ENCODE peak calls at places on chromosomes 11 and 22, in six cellular contexts. T is ACHN; M is retina; H is stimulated activated CD4-positive, alpha-beta T cell treated with anti-CD3 and anti-CD28 coated beads, Interleukin-4, amount 100 ng/mL, for 24 hours; Y is fibroblast of lung; A is activated CD4-positive, alpha-beta T cell treated with anti-CD3 and anti-CD28 coated beads, Interleukin-2, amount 50 U/mL, for 1 hour. G is an unnamed sample.

GRCh38 chr11:48107188-48107704 is 109.4 kb upstream of the OR4B1 start:
- DNase-seq in T (peak), M (no peak), H (peak), Y (peak), A (no peak), G (no peak)

GRCh38 chr11:75475767-75476650 is 43.0 kb upstream of the KLHL35 start:
- DNase-seq in T (no peak), M (no peak), H (no peak), Y (peak), A (no peak), G (no peak)

GRCh38 chr11:85767277-85767676 is 43.7 kb downstream of the SYTL2 start:
- DNase-seq in T (peak), M (no peak), H (no peak), Y (no peak), A (no peak), G (no peak)

GRCh38 chr22:38824587-38824986 is 19.2 kb downstream of the NPTXR start:
- DNase-seq in T (peak), M (peak), H (peak), Y (peak), A (peak), G (no peak)

GRCh38 chr11:122421684-122422083 is 233.8 kb upstream of the UBASH3B start:
- DNase-seq in T (no peak), M (no peak), H (no peak), Y (no peak), A (no peak), G (peak)

GRCh38 chr11:67563354-67564114 is 20.1 kb upstream of the GSTP1 start:
- DNase-seq in T (peak), M (no peak), H (no peak), Y (peak), A (no peak), G (no peak)

GRCh38 chr22:17084554-17085276 is at the start of gene IL17RA:
- DNase-seq in T (peak), M (peak), H (peak), Y (peak), A (peak), G (peak)

GRCh38 chr11:61919841-61920631 is 2.7 kb upstream of the RAB3IL1 start:
- DNase-seq in T (peak), M (no peak), H (peak), Y (no peak), A (no peak), G (no peak)

GRCh38 chr11:61684870-61685610 is 4.8 kb downstream of the DAGLA start:
- DNase-seq in T (no peak), M (no peak), H (no peak), Y (peak), A (no peak), G (no peak)

GRCh38 chr11:99368579-99368978 is 347.8 kb downstream of the CNTN5 start:
- DNase-seq in T (no peak), M (no peak), H (no peak), Y (peak), A (no peak), G (no peak)

GRCh38 chr22:36552300-36552699 is 23.3 kb upstream of the EIF3D start:
- DNase-seq in T (no peak), M (no peak), H (no peak), Y (no peak), A (no peak), G (no peak)

GRCh38 chr11:134976540-134976939 is 564.5 kb upstream of the B3GAT1 start:
- DNase-seq in T (no peak), M (no peak), H (no peak), Y (no peak), A (no peak), G (no peak)

GRCh38 chr11:9838229-9838628 is 174.4 kb downstream of the SWAP70 start:
- DNase-seq in T (no peak), M (no peak), H (no peak), Y (peak), A (no peak), G (no peak)

GRCh38 chr11:110921742-110922200 is 209.5 kb upstream of the ARHGAP20 start:
- DNase-seq in T (no peak), M (no peak), H (no peak), Y (peak), A (no peak), G (no peak)

GRCh38 chr22:31122532-31123291 is at the start of gene INPP5J:
- DNase-seq in T (peak), M (peak), H (no peak), Y (peak), A (no peak), G (no peak)

GRCh38 chr22:36611241-36611976 is 82.4 kb upstream of the EIF3D start:
- DNase-seq in T (no peak), M (no peak), H (no peak), Y (no peak), A (no peak), G (no peak)

GRCh38 chr11:1829039-1829820 is 5.6 kb upstream of the SYT8 start:
- DNase-seq in T (peak), M (no peak), H (no peak), Y (peak), A (no peak), G (no peak)

GRCh38 chr11:76588455-76589325 is 81.9 kb downstream of the LRRC32 start:
- DNase-seq in T (no peak), M (no peak), H (peak), Y (no peak), A (no peak), G (no peak)

GRCh38 chr11:100576044-100577021 is 110.8 kb upstream of the ARHGAP42 start:
- DNase-seq in T (peak), M (peak), H (no peak), Y (peak), A (no peak), G (no peak)

GRCh38 chr22:44067901-44068300 is 43.8 kb downstream of the PARVB start:
- DNase-seq in T (no peak), M (no peak), H (no peak), Y (no peak), A (no peak), G (no peak)

GRCh38 chr11:13098067-13098466 is 89.0 kb downstream of the RASSF10 start:
- DNase-seq in T (no peak), M (peak), H (no peak), Y (no peak), A (no peak), G (no peak)

GRCh38 chr11:1934326-1935155 is 12.6 kb upstream of the MRPL23 start:
- DNase-seq in T (no peak), M (no peak), H (no peak), Y (no peak), A (no peak), G (no peak)